ENCODE peak calls at places on chromosomes 5 and 9, in seven cellular contexts. Z is stimulated activated CD4-positive, alpha-beta T cell treated with anti-CD3 and anti-CD28 coated beads, Interleukin-15, amount 100 ng/mL, for 1 hour; U is mucosa of descending colon; W is NCI-H446 treated with DMSO at 0.1 percent for 48 hours; O is uterus; M is NCI-H1092 treated with DMSO at 0.1 percent for 48 hours; F is GM04504. H is an unnamed sample.

GRCh38 chr5:106324356-106324755 is 1346.4 kb downstream of the EFNA5 start:
- DNase-seq in Z (no peak), F (no peak), W (no peak), U (no peak), O (no peak), M (no peak), H (no peak)

GRCh38 chr5:154179846-154180710 is 10.5 kb upstream of the GALNT10 start:
- DNase-seq in F (no peak), O (no peak), W (peak), U (no peak), M (peak), Z (no peak), H (no peak)

GRCh38 chr9:122370869-122371467 is at the start of gene PTGS1:
- DNase-seq in O (no peak), U (peak), M (no peak), F (no peak), Z (no peak), W (no peak), H (peak)

GRCh38 chr5:130077007-130077406 is 172.7 kb downstream of the CHSY3 start:
- DNase-seq in O (no peak), F (no peak), Z (no peak), U (no peak), W (no peak), M (no peak), H (no peak)

GRCh38 chr9:36092509-36093215 is 43.9 kb upstream of the GLIPR2 start:
- DNase-seq in Z (peak), W (no peak), M (no peak), F (no peak), O (no peak), U (peak), H (no peak)

GRCh38 chr5:34552129-34552528 is 104.0 kb upstream of the RAI14 start:
- DNase-seq in M (no peak), U (no peak), O (peak), Z (no peak), W (peak), F (no peak), H (no peak)

GRCh38 chr5:175261526-175261925 is 182.5 kb downstream of the DRD1 start:
- DNase-seq in Z (no peak), W (no peak), O (no peak), F (no peak), M (no peak), U (no peak), H (no peak)

GRCh38 chr5:642481-642880 is 30.3 kb downstream of the CEP72 start:
- DNase-seq in F (no peak), Z (no peak), W (no peak), U (no peak), O (no peak), M (no peak), H (no peak)

GRCh38 chr5:9233712-9234111 is 312.2 kb downstream of the SEMA5A start:
- DNase-seq in F (no peak), O (no peak), Z (no peak), W (no peak), U (no peak), M (no peak), H (no peak)

GRCh38 chr5:80777347-80778287 is 122.8 kb upstream of the DHFR start:
- DNase-seq in F (no peak), O (no peak), U (no peak), W (no peak), M (no peak), Z (no peak), H (no peak)

GRCh38 chr5:34499001-34499734 is 157.0 kb upstream of the RAI14 start:
- DNase-seq in W (no peak), O (no peak), U (no peak), Z (no peak), F (peak), M (no peak), H (no peak)

GRCh38 chr9:124340219-124341069 is 74.8 kb downstream of the PSMB7 start:
- DNase-seq in Z (no peak), W (no peak), F (no peak), M (no peak), O (no peak), U (no peak), H (no peak)